ENCODE peak calls at places on chromosomes 5 and 9, in ten cellular contexts. E is activated gamma-delta T cell treated with anti-CD3 and anti-CD28 coated beads, Interleukin-2, amount 50 U/mL, for 16 hours; H is H9; D is GM13977; M is ACHN; T is activated naive CD4-positive, alpha-beta T cell; W is NCI-H2081; A is G401; I is Caco-2; K is left cardiac atrium. U is an unnamed sample.

GRCh38 chr5:1387059-1387755 is 42.3 kb upstream of the CLPTM1L start:
- DNase-seq in A (no peak), H (no peak), T (no peak), D (no peak), E (no peak), M (no peak), I (no peak), W (no peak), K (no peak), U (no peak)

GRCh38 chr9:92468206-92468605 is 14.1 kb downstream of the ASPN start:
- DNase-seq in M (no peak), D (no peak), T (no peak), K (no peak), A (no peak), H (no peak), W (no peak), E (no peak), I (no peak), U (no peak)

GRCh38 chr9:79569814-79570448 is 1.8 kb upstream of the TLE4 start:
- DNase-seq in M (no peak), E (no peak), K (no peak), I (no peak), D (no peak), A (peak; percentile 44), W (no peak), H (no peak), T (no peak), U (no peak)

GRCh38 chr9:111897831-111898144 is 1.2 kb downstream of the UGCG start:
- DNase-seq in T (no peak), W (no peak), E (no peak), M (peak; percentile 49), H (no peak), K (no peak), I (no peak), A (no peak), D (peak; percentile 63), U (no peak)

GRCh38 chr9:88370346-88370745 is 17.9 kb upstream of the SPIN1 start:
- DNase-seq in E (no peak), K (no peak), T (no peak), I (no peak), A (no peak), M (no peak), H (no peak), W (no peak), D (no peak), U (no peak)

GRCh38 chr9:134220311-134220710 is 55.9 kb upstream of the RNU6ATAC start:
- DNase-seq in T (no peak), H (no peak), E (no peak), K (no peak), W (no peak), D (no peak), I (no peak), M (no peak), A (no peak), U (no peak)

GRCh38 chr9:137502008-137502913 is 43.1 kb upstream of the NSMF start:
- DNase-seq in H (peak; percentile 64), A (no peak), W (no peak), I (peak; percentile 52), M (no peak), D (peak; percentile 70), E (no peak), K (no peak), T (no peak), U (no peak)

GRCh38 chr5:175922192-175922885 is 45.8 kb downstream of the THOC3 start:
- DNase-seq in H (no peak), I (no peak), T (no peak), M (peak; percentile 9), K (no peak), D (no peak), E (no peak), A (no peak), W (no peak), U (no peak)

U was measured in adrenal gland.